ENCODE peak calls at places on chromosomes 5 and 9, in five cellular contexts. J is fibroblast of mammary gland, X is Daoy, G is M059J, O is EL. I is an unnamed sample.

GRCh38 chr5:56311306-56311904 is 78.3 kb upstream of the ANKRD55 start:
- DNase-seq in O (no peak), J (no peak), X (no peak), G (no peak), I (no peak)

GRCh38 chr5:1400936-1401335 is 44.3 kb downstream of the SLC6A3 start:
- DNase-seq in G (no peak), O (no peak), X (no peak), J (no peak), I (no peak)

GRCh38 chr9:77897292-77897691 is 134.3 kb downstream of the GNAQ start:
- DNase-seq in O (no peak), G (no peak), X (no peak), J (no peak), I (no peak)

GRCh38 chr5:15933481-15934207 is 245.9 kb downstream of the MARCHF11 start:
- DNase-seq in O (no peak), G (peak), J (peak), X (peak), I (no peak)

GRCh38 chr5:125896381-125896780 is 526.8 kb upstream of the GRAMD2B start:
- DNase-seq in J (no peak), O (no peak), X (no peak), G (no peak), I (no peak)

GRCh38 chr5:6435356-6435755 is 13.3 kb upstream of the UBE2QL1 start:
- DNase-seq in X (peak), O (no peak), G (no peak), J (peak), I (peak)

GRCh38 chr5:129541648-129542251 is 81.7 kb downstream of the ADAMTS19 start:
- DNase-seq in G (peak), J (peak), O (peak), X (no peak), I (peak)

GRCh38 chr5:115920171-115920725 is 42.0 kb upstream of the LVRN start:
- DNase-seq in G (no peak), J (peak), X (no peak), O (no peak), I (no peak)

GRCh38 chr5:79517601-79518000 is 3.7 kb upstream of the HOMER1 start:
- DNase-seq in O (no peak), X (no peak), G (no peak), J (no peak), I (no peak)

GRCh38 chr9:116055536-116055935 is 98.1 kb upstream of the PAPPA start:
- DNase-seq in X (no peak), J (no peak), O (peak), G (peak), I (peak)

GRCh38 chr5:149603210-149603609 is 21.9 kb downstream of the ARHGEF37 start:
- DNase-seq in G (no peak), X (no peak), J (no peak), O (no peak), I (peak)

I was measured in bronchial epithelial cell.